ENCODE peak calls at places on chromosomes 2 and 18, in eight cellular contexts. One of them, this sample, is unnamed. For H3K36me3, the result is how much of the 10 kb centered on the place peaks cover.

GRCh38 chr2:98524168-98524567 is 79.5 kb downstream of the INPP4A start:
- DNase-seq in prostate gland: no peak
- DNase-seq in A673: no peak
- DNase-seq in upper lobe of left lung: no peak
- DNase-seq in neural progenitor cell: no peak
- DNase-seq in ovary: no peak
- DNase-seq in pancreas: no peak
- DNase-seq in body of pancreas: no peak
- DNase-seq in this sample: no peak

GRCh38 chr2:71000780-71001591 is 6.3 kb upstream of the TEX261 start:
- DNase-seq in prostate gland: peak
- DNase-seq in A673: peak
- DNase-seq in upper lobe of left lung: peak
- DNase-seq in neural progenitor cell: peak
- DNase-seq in ovary: peak
- DNase-seq in pancreas: peak
- DNase-seq in body of pancreas: peak
- DNase-seq in this sample: peak

GRCh38 chr2:154032220-154032619 is 160.5 kb downstream of the GALNT13 start:
- DNase-seq in prostate gland: no peak
- DNase-seq in A673: no peak
- DNase-seq in upper lobe of left lung: no peak
- DNase-seq in neural progenitor cell: no peak
- DNase-seq in ovary: no peak
- DNase-seq in pancreas: no peak
- DNase-seq in body of pancreas: no peak
- DNase-seq in this sample: no peak

GRCh38 chr2:128715360-128715759 is 396.7 kb upstream of the HS6ST1 start:
- DNase-seq in prostate gland: no peak
- DNase-seq in A673: no peak
- DNase-seq in upper lobe of left lung: no peak
- DNase-seq in neural progenitor cell: no peak
- DNase-seq in ovary: no peak
- DNase-seq in pancreas: no peak
- DNase-seq in body of pancreas: no peak
- DNase-seq in this sample: no peak

GRCh38 chr2:133218204-133218603 is 350.1 kb downstream of the NCKAP5 start:
- DNase-seq in prostate gland: no peak
- DNase-seq in A673: no peak
- DNase-seq in upper lobe of left lung: no peak
- DNase-seq in neural progenitor cell: no peak
- DNase-seq in ovary: no peak
- DNase-seq in pancreas: no peak
- DNase-seq in body of pancreas: no peak
- DNase-seq in this sample: no peak

GRCh38 chr2:102065675-102066252 is 74.0 kb downstream of the IL1R2 start:
- DNase-seq in prostate gland: no peak
- DNase-seq in A673: no peak
- DNase-seq in upper lobe of left lung: peak
- DNase-seq in neural progenitor cell: no peak
- DNase-seq in ovary: no peak
- DNase-seq in pancreas: no peak
- DNase-seq in body of pancreas: no peak
- DNase-seq in this sample: no peak

GRCh38 chr18:43863180-43863579 is 585.9 kb upstream of the SYT4 start:
- DNase-seq in prostate gland: no peak
- DNase-seq in A673: no peak
- DNase-seq in upper lobe of left lung: no peak
- DNase-seq in neural progenitor cell: no peak
- DNase-seq in ovary: no peak
- DNase-seq in pancreas: no peak
- DNase-seq in body of pancreas: no peak
- DNase-seq in this sample: no peak

GRCh38 chr18:59056706-59057492 is 82.8 kb upstream of the SEC11C start:
- DNase-seq in prostate gland: no peak
- DNase-seq in A673: peak
- DNase-seq in upper lobe of left lung: peak
- DNase-seq in neural progenitor cell: peak
- DNase-seq in ovary: peak
- DNase-seq in pancreas: peak
- DNase-seq in body of pancreas: peak
- DNase-seq in this sample: peak

GRCh38 chr2:96580771-96581170 is 44.2 kb downstream of the ARID5A start:
- DNase-seq in prostate gland: no peak
- DNase-seq in A673: peak
- DNase-seq in upper lobe of left lung: no peak
- DNase-seq in neural progenitor cell: peak
- DNase-seq in ovary: no peak
- DNase-seq in pancreas: no peak
- DNase-seq in body of pancreas: no peak
- DNase-seq in this sample: no peak

GRCh38 chr2:42547014-42547413 is 21.4 kb upstream of the MTA3 start:
- DNase-seq in prostate gland: no peak
- DNase-seq in A673: peak
- DNase-seq in upper lobe of left lung: no peak
- DNase-seq in neural progenitor cell: no peak
- DNase-seq in ovary: no peak
- DNase-seq in pancreas: no peak
- DNase-seq in body of pancreas: no peak
- DNase-seq in this sample: peak

GRCh38 chr18:9796933-9797549 is 88.7 kb upstream of the TXNDC2 start:
- DNase-seq in prostate gland: no peak
- DNase-seq in A673: no peak
- DNase-seq in upper lobe of left lung: no peak
- DNase-seq in neural progenitor cell: no peak
- DNase-seq in ovary: no peak
- DNase-seq in pancreas: no peak
- DNase-seq in body of pancreas: no peak
- DNase-seq in this sample: no peak

GRCh38 chr2:2271471-2271941 is 59.6 kb downstream of the MYT1L start:
- DNase-seq in prostate gland: no peak
- DNase-seq in A673: no peak
- DNase-seq in upper lobe of left lung: no peak
- DNase-seq in neural progenitor cell: no peak
- DNase-seq in ovary: no peak
- DNase-seq in pancreas: peak
- DNase-seq in body of pancreas: peak
- DNase-seq in this sample: no peak

GRCh38 chr2:70009776-70010175 is 48.3 kb upstream of the ASPRV1 start:
- DNase-seq in prostate gland: no peak
- DNase-seq in A673: no peak
- DNase-seq in upper lobe of left lung: peak
- DNase-seq in neural progenitor cell: no peak
- DNase-seq in ovary: no peak
- DNase-seq in pancreas: no peak
- DNase-seq in body of pancreas: no peak
- DNase-seq in this sample: no peak

GRCh38 chr18:44679912-44680270 is 797 bp upstream of the SETBP1 start:
- DNase-seq in prostate gland: peak
- DNase-seq in A673: peak
- DNase-seq in upper lobe of left lung: peak
- DNase-seq in neural progenitor cell: peak
- DNase-seq in ovary: peak
- DNase-seq in pancreas: peak
- DNase-seq in body of pancreas: peak
- DNase-seq in this sample: no peak

GRCh38 chr2:231189571-231190495 is 8.6 kb upstream of the ARMC9 start:
- DNase-seq in prostate gland: no peak
- DNase-seq in A673: no peak
- DNase-seq in upper lobe of left lung: no peak
- DNase-seq in neural progenitor cell: peak
- DNase-seq in ovary: peak
- DNase-seq in pancreas: peak
- DNase-seq in body of pancreas: peak
- DNase-seq in this sample: no peak

GRCh38 chr2:101882948-101883347 is 108.8 kb upstream of the IL1R2 start:
- DNase-seq in prostate gland: no peak
- DNase-seq in A673: no peak
- DNase-seq in upper lobe of left lung: no peak
- DNase-seq in neural progenitor cell: no peak
- DNase-seq in ovary: no peak
- DNase-seq in pancreas: no peak
- DNase-seq in body of pancreas: no peak
- DNase-seq in this sample: no peak

GRCh38 chr2:219253753-219254589 is at the start of gene TUBA4A:
- DNase-seq in prostate gland: peak
- DNase-seq in A673: peak
- DNase-seq in upper lobe of left lung: peak
- DNase-seq in neural progenitor cell: peak
- DNase-seq in ovary: peak
- DNase-seq in pancreas: peak
- DNase-seq in body of pancreas: peak
- DNase-seq in this sample: peak
- TF ChIP-seq CTCF in prostate gland: peak
- TF ChIP-seq CTCF in A673: no peak
- TF ChIP-seq CTCF in upper lobe of left lung: peak
- TF ChIP-seq CTCF in neural progenitor cell: no peak
- TF ChIP-seq CTCF in ovary: peak
- TF ChIP-seq CTCF in pancreas: no peak
- TF ChIP-seq CTCF in body of pancreas: peak
- TF ChIP-seq CTCF in this sample: no peak

GRCh38 chr2:216660496-216660895 is 27.3 kb downstream of the IGFBP2 start:
- DNase-seq in prostate gland: no peak
- DNase-seq in A673: no peak
- DNase-seq in upper lobe of left lung: no peak
- DNase-seq in neural progenitor cell: no peak
- DNase-seq in ovary: no peak
- DNase-seq in pancreas: no peak
- DNase-seq in body of pancreas: no peak
- DNase-seq in this sample: no peak
- H3K36me3 ChIP-seq in prostate gland: under half
- H3K36me3 ChIP-seq in A673: half or more
- H3K36me3 ChIP-seq in upper lobe of left lung: under half
- H3K36me3 ChIP-seq in neural progenitor cell: under half
- H3K36me3 ChIP-seq in ovary: under half
- H3K36me3 ChIP-seq in pancreas: under half
- H3K36me3 ChIP-seq in body of pancreas: under half
- H3K36me3 ChIP-seq in this sample: under half

GRCh38 chr2:7670905-7671304 is 753.7 kb downstream of the RNF144A start:
- DNase-seq in prostate gland: no peak
- DNase-seq in A673: no peak
- DNase-seq in upper lobe of left lung: no peak
- DNase-seq in neural progenitor cell: no peak
- DNase-seq in ovary: no peak
- DNase-seq in pancreas: no peak
- DNase-seq in body of pancreas: no peak
- DNase-seq in this sample: no peak

GRCh38 chr2:7671312-7671711 is 754.1 kb downstream of the RNF144A start:
- DNase-seq in prostate gland: no peak
- DNase-seq in A673: no peak
- DNase-seq in upper lobe of left lung: no peak
- DNase-seq in neural progenitor cell: no peak
- DNase-seq in ovary: no peak
- DNase-seq in pancreas: no peak
- DNase-seq in body of pancreas: no peak
- DNase-seq in this sample: no peak

GRCh38 chr2:7667260-7667757 is 750.1 kb downstream of the RNF144A start:
- DNase-seq in prostate gland: no peak
- DNase-seq in A673: no peak
- DNase-seq in upper lobe of left lung: no peak
- DNase-seq in neural progenitor cell: no peak
- DNase-seq in ovary: no peak
- DNase-seq in pancreas: no peak
- DNase-seq in body of pancreas: no peak
- DNase-seq in this sample: no peak

GRCh38 chr2:7661532-7661931 is 744.3 kb downstream of the RNF144A start:
- DNase-seq in prostate gland: no peak
- DNase-seq in A673: no peak
- DNase-seq in upper lobe of left lung: no peak
- DNase-seq in neural progenitor cell: no peak
- DNase-seq in ovary: no peak
- DNase-seq in pancreas: no peak
- DNase-seq in body of pancreas: no peak
- DNase-seq in this sample: no peak

DNA sequence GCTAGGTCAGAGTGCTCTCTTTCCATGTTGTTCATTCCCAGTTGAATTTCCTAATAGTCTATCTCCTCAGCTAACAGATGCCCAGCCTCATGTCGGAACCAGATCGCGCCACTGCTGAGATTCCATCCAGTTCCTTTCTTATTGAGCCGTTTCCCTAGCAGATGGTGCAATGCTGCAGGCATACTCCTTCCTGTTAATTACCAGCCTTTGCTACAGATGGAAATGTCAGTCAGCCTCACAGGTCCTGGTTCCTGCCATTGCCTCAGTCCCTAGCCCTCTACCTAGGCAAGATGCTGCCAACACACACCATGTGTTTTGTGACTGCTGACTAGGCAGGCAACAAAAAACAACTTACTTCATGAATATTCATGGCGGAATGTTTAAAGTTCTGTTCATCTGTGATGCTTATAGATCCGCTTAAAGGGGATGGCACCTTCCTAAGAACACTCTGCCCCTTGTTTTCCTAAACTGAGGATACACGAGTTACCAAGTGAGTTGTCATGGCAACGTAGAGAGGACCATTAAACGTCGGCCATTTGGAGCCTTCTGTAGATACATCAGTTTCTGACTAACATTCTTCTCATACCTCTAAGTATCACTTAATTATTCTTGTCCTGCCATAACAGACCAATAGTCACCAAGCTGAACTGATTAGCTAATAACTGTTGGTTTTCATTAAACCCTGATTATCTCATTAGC is 749.5 kb downstream of the RNF144A start:
- DNase-seq in prostate gland: no peak
- DNase-seq in A673: no peak
- DNase-seq in upper lobe of left lung: no peak
- DNase-seq in neural progenitor cell: no peak
- DNase-seq in ovary: no peak
- DNase-seq in pancreas: no peak
- DNase-seq in body of pancreas: no peak
- DNase-seq in this sample: no peak
- H3K4me3 ChIP-seq in prostate gland: no peak
- H3K4me3 ChIP-seq in A673: no peak
- H3K4me3 ChIP-seq in upper lobe of left lung: no peak
- H3K4me3 ChIP-seq in neural progenitor cell: no peak
- H3K4me3 ChIP-seq in ovary: no peak
- H3K4me3 ChIP-seq in pancreas: no peak
- H3K4me3 ChIP-seq in body of pancreas: no peak
- H3K4me3 ChIP-seq in this sample: no peak

GRCh38 chr2:232721882-232722281 is 24.8 kb downstream of the GIGYF2 start:
- DNase-seq in prostate gland: no peak
- DNase-seq in A673: no peak
- DNase-seq in upper lobe of left lung: no peak
- DNase-seq in neural progenitor cell: no peak
- DNase-seq in ovary: no peak
- DNase-seq in pancreas: no peak
- DNase-seq in body of pancreas: no peak
- DNase-seq in this sample: no peak

GRCh38 chr2:232723027-232723426 is 25.9 kb downstream of the GIGYF2 start:
- DNase-seq in prostate gland: no peak
- DNase-seq in A673: no peak
- DNase-seq in upper lobe of left lung: no peak
- DNase-seq in neural progenitor cell: no peak
- DNase-seq in ovary: no peak
- DNase-seq in pancreas: no peak
- DNase-seq in body of pancreas: no peak
- DNase-seq in this sample: no peak

DNA sequence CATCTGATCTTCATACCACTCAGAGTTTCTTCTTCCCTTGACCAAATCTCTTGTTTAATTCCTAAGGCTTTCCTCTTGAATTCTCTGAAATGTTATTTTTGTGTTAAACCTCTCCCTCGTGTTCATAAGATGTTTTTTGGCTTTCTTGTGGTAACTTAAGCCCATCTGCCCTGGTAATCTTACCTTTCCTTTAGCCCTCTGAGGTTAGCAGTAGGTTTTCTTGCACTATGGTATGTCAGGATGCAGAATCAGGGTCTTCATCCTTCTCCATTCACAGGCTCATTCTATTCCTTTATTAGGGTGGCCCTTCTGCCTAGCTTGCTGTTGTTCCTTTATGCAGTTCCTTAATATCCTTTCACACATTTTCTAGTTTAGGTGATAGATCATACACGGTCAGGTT is 24.1 kb downstream of the GIGYF2 start:
- DNase-seq in prostate gland: no peak
- DNase-seq in A673: no peak
- DNase-seq in upper lobe of left lung: no peak
- DNase-seq in neural progenitor cell: no peak
- DNase-seq in ovary: no peak
- DNase-seq in pancreas: no peak
- DNase-seq in body of pancreas: no peak
- DNase-seq in this sample: no peak
- TF ChIP-seq CTCF in prostate gland: no peak
- TF ChIP-seq CTCF in A673: no peak
- TF ChIP-seq CTCF in upper lobe of left lung: no peak
- TF ChIP-seq CTCF in neural progenitor cell: no peak
- TF ChIP-seq CTCF in ovary: no peak
- TF ChIP-seq CTCF in pancreas: no peak
- TF ChIP-seq CTCF in body of pancreas: no peak
- TF ChIP-seq CTCF in this sample: no peak

This sample was measured in GM06990.